ENCODE peak calls at places on chromosomes 12 and 14, in nine cellular contexts. I, S, W, Q, J, E, N, L and M are unnamed samples.

GRCh38 chr14:52919971-52920370 is 30.9 kb downstream of the FERMT2 start:
- DNase-seq in W (peak; percentile 57), I (no peak), L (no peak), N (no peak), S (no peak), Q (peak; percentile 51), E (no peak), J (no peak), M (no peak)

GRCh38 chr14:104551851-104552737 is 27.5 kb upstream of the C14orf180 start:
- DNase-seq in I (no peak), N (no peak), W (no peak), L (no peak), Q (no peak), E (peak; percentile 85), S (no peak), J (no peak), M (no peak)

GRCh38 chr12:72828662-72829324 is 556.6 kb downstream of the TRHDE start:
- DNase-seq in E (no peak), N (no peak), I (no peak), W (no peak), Q (no peak), L (no peak), S (no peak), J (no peak), M (no peak)

GRCh38 chr12:110582286-110583136 is 607 bp downstream of the PPTC7 start:
- DNase-seq in J (peak; percentile 55), S (no peak), L (peak; percentile 43), N (peak; percentile 62), W (peak; percentile 43), Q (peak; percentile 70), E (peak; percentile 95), I (peak; percentile 69), M (peak; percentile 89)

GRCh38 chr14:23610815-23611289 is 25.3 kb upstream of the DHRS2 start:
- DNase-seq in N (no peak), Q (no peak), E (peak; percentile 26), L (no peak), J (no peak), I (no peak), S (no peak), W (no peak), M (no peak)

GRCh38 chr12:76197283-76197682 is 112.8 kb upstream of the NAP1L1 start:
- DNase-seq in I (no peak), W (no peak), Q (peak; percentile 32), J (no peak), S (no peak), N (no peak), L (no peak), E (no peak), M (no peak)

GRCh38 chr12:129530517-129530916 is 373.3 kb downstream of the TMEM132D start:
- DNase-seq in Q (no peak), N (no peak), L (no peak), J (no peak), S (no peak), I (no peak), W (no peak), E (no peak), M (peak; percentile 33)

GRCh38 chr14:21070610-21071224 is 613 bp downstream of the ARHGEF40 start:
- DNase-seq in J (peak; percentile 66), S (no peak), E (peak; percentile 89), N (peak; percentile 70), I (no peak), L (peak; percentile 60), W (peak; percentile 60), Q (peak; percentile 7), M (no peak)

GRCh38 chr14:69044296-69044695 is 65.2 kb upstream of the ACTN1 start:
- DNase-seq in E (no peak), L (no peak), J (no peak), I (no peak), S (no peak), Q (no peak), N (no peak), W (no peak), M (no peak)

GRCh38 chr14:95959317-95959716 is 79.8 kb upstream of the C14orf132 start:
- DNase-seq in W (no peak), S (no peak), J (no peak), L (no peak), E (no peak), Q (no peak), I (no peak), N (no peak), M (no peak)

GRCh38 chr12:108571604-108572165 is 9.3 kb downstream of the ISCU start:
- DNase-seq in W (no peak), L (no peak), S (no peak), I (no peak), E (peak; percentile 68), N (no peak), Q (no peak), J (no peak), M (peak; percentile 53)

GRCh38 chr12:113211160-113211559 is 10.1 kb upstream of the TPCN1 start:
- DNase-seq in Q (no peak), N (no peak), W (no peak), I (no peak), L (no peak), E (no peak), S (no peak), J (no peak), M (no peak)

GRCh38 chr12:113220593-113221180 is 577 bp upstream of the TPCN1 start:
- DNase-seq in W (no peak), N (no peak), S (no peak), J (no peak), Q (no peak), E (no peak), I (no peak), L (no peak), M (peak; percentile 41)

DNA sequence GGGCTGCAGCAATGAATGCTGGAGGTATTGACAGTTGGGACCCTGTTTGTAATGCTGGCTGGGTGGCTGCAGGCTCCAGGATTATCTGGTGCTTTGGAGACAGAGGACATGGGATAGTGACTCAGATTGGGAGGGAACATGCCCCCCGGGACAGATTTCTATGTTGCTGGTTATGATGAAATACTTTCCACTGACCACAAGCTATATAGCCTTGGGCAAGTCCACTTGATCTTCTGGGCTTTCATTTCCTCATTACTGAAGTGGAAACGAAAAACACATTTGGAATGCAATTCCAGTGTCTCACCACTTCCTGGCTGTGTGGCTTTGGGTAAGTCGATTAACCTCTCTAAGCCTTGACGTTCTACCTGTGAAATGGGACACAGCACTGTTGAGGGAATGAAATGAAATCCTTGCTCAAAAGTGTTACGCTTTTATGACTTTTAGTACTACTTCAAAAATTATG is 6.3 kb upstream of the TPCN1 start:
- DNase-seq in Q (peak; percentile 59), W (peak; percentile 97), I (no peak), S (peak; percentile 54), J (peak; percentile 65), L (no peak), N (no peak), E (peak; percentile 95), M (peak; percentile 78)
- TF ChIP-seq CTCF in Q (no peak), W (no peak), I (no peak), S (no peak), J (no peak), L (no peak), N (no peak), E (no peak), M (no peak)

DNA sequence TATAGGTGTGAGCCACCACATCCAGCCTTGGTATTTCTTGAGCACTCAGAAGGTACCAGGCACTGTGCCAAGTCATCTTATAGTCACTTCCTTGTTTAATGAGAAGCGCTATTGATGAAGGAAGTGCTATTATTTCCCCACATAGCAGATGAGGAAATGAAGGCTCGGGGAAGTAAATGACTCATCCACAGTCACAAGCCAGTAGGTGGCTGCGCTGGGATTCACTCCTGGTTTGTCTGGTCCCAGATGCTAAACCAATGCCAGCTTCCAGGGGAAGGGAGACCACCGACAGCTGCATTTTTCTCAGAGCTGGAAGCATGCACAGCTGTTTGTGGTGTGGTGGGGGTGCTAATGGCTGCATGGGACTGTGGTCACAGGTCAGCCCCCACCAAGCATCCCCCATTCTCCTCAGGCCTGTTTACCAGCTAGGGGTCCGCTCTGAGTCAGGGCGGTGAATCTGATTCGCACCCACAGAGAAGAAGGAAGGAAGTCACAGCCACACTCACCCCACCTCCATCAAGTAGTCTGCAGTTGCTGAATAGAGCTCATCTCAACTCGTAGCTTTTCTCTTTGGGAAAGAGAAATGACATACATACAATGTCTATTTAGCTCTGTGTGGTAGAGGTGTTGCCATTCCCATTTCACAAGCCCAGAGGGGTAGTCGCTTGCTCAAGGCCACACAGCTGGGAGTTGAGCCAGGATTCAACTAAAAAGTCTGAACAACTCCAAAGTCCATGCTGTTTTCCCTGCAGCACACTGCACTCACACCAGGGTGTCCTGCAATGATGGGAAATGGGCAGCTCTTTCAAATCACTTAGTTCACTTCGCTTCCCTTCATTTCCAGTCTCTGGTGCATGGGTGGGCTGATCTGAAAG is 6.3 kb upstream of the LTBP2 start:
- DNase-seq in I (peak; percentile 64), E (no peak), N (no peak), L (no peak), S (no peak), W (peak; percentile 79), Q (peak; percentile 83), J (no peak), M (peak; percentile 43)
- TF ChIP-seq CTCF in I (no peak), E (no peak), N (no peak), L (no peak), S (no peak), W (no peak), Q (no peak), J (no peak), M (no peak)

DNA sequence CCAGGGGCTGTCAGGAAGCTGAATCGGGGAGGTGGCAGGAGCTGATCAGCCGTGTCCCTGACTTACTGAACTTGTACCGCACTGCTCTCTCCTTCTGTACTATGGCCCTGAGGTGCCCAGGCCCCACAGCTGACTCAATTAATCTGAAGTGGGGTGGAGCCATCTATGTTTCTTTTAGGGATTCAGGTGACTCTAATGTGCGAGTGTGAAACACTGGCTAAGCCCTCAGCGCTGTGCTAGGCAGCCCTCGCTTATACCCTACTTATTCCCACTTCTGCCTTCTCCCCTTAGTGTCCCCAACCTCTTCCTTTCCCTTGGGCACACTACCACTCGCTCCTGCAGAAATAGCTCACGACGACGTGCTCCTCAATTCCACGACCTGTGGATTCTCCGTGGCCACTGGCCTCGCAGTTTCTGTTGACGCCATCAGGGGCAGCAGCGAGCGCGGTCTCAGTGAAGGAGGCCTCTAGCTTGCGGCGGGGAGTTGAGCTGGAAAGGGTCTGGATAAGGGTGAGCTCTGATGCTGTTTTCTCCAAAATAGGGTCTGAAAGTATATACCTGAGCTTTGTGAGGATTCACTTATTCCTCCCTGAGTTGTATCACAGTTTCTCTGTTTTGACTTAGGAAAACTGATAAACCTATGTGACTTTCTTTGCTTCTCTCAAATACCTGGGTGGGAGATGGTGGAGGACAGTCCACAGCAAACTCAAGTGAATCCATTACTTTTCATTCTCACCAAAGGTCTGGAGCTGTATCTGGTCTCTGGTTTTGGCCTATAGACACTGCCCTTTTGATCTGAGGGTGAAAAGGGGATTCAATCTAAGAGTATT is 167.6 kb downstream of the SLC41A2 start:
- DNase-seq in S (no peak), E (peak; percentile 87), I (peak; percentile 39), L (peak; percentile 63), W (peak; percentile 23), J (peak; percentile 23), Q (peak; percentile 24), N (peak; percentile 43), M (peak; percentile 57)
- TF ChIP-seq CTCF in S (peak; percentile 79), E (no peak), I (peak; percentile 70), L (peak; percentile 75), W (peak; percentile 75), J (peak; percentile 62), Q (peak; percentile 81), N (peak; percentile 74), M (peak; percentile 85)

DNA sequence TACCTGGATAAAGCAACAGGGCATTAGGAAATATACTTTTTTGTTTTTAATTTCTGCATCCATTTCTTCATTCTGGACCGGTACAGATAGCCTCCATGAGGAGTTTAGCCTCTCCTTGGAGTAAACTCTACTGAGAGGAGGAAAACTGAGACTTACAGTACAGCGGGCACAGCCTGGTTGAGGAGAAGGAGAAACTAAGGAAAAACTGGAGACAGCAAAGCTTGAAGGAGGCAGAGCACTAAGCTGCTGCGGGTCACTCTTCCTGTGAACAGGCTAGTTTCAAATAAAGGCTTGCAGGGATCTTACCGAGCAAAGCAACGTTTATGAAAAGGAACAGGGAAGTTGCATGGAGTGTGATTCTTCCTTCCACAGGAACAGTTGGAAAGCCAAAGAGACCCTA is 362 bp upstream of the SSTR1 start:
- DNase-seq in N (no peak), Q (peak; percentile 46), J (no peak), W (peak; percentile 9), S (no peak), I (no peak), E (no peak), L (no peak), M (no peak)
- TF ChIP-seq CTCF in N (no peak), Q (no peak), J (no peak), W (no peak), S (no peak), I (no peak), E (no peak), L (no peak), M (no peak)